ENCODE peak calls at places on chromosomes 3 and 15, in ten cellular contexts. M is esophagus squamous epithelium, I is prostate gland, V is breast epithelium, D is A549, C is body of pancreas, K is ovary, B is adrenal gland, U is testis, H is stomach. E is an unnamed sample.

GRCh38 chr15:72445426-72445825 is 28.7 kb upstream of the ARIH1 start:
- DNase-seq in D (no peak), V (no peak), H (no peak), M (no peak), B (no peak), U (no peak), C (no peak), I (no peak), K (no peak), E (no peak)

GRCh38 chr3:23439080-23439479 is 236.0 kb downstream of the UBE2E2 start:
- DNase-seq in C (no peak), H (no peak), K (no peak), V (no peak), B (no peak), M (no peak), I (no peak), U (no peak), D (no peak), E (no peak)

GRCh38 chr3:178536271-178537079 is at the start of gene KCNMB2:
- DNase-seq in H (no peak), V (no peak), K (no peak), B (no peak), D (no peak), C (no peak), U (no peak), I (no peak), M (no peak), E (no peak)

GRCh38 chr3:195003006-195003892 is 267.7 kb downstream of the XXYLT1 start:
- DNase-seq in U (peak; percentile 28), M (no peak), C (peak; percentile 22), V (peak; percentile 54), B (peak; percentile 34), K (no peak), D (no peak), I (peak; percentile 72), H (no peak), E (peak; percentile 81)

GRCh38 chr3:133479895-133480669 is 80.2 kb downstream of the BFSP2 start:
- DNase-seq in M (no peak), B (no peak), K (no peak), D (no peak), V (no peak), I (peak; percentile 25), C (no peak), U (no peak), H (no peak), E (no peak)

GRCh38 chr15:82177291-82178010 is 85.1 kb downstream of the EFL1 start:
- DNase-seq in H (no peak), U (no peak), M (no peak), C (no peak), B (no peak), K (no peak), I (no peak), V (peak; percentile 46), D (no peak), E (no peak)

GRCh38 chr15:95371664-95372063 is 958.8 kb upstream of the NR2F2 start:
- DNase-seq in C (no peak), U (no peak), I (no peak), D (no peak), V (no peak), B (no peak), H (no peak), K (no peak), M (no peak), E (no peak)

GRCh38 chr3:27713435-27713880 is 8.7 kb downstream of the EOMES start:
- DNase-seq in U (no peak), D (no peak), K (peak; percentile 16), B (no peak), M (no peak), C (no peak), V (no peak), H (no peak), I (no peak), E (no peak)

GRCh38 chr15:73683257-73683623 is 943 bp upstream of the CD276 start:
- DNase-seq in M (no peak), D (no peak), U (no peak), K (no peak), V (no peak), I (no peak), C (no peak), H (no peak), B (no peak), E (no peak)

GRCh38 chr15:73685561-73685960 is 1.4 kb downstream of the CD276 start:
- DNase-seq in U (no peak), I (no peak), B (peak; percentile 13), M (no peak), K (no peak), C (no peak), V (no peak), D (no peak), H (no peak), E (no peak)

GRCh38 chr15:73681856-73682596 is 2.2 kb upstream of the CD276 start:
- DNase-seq in K (no peak), U (no peak), H (no peak), I (no peak), M (no peak), B (no peak), V (no peak), C (no peak), D (no peak), E (no peak)

GRCh38 chr15:73682597-73683090 is 1.5 kb upstream of the CD276 start:
- DNase-seq in M (no peak), C (no peak), B (no peak), V (no peak), H (no peak), U (no peak), K (no peak), D (no peak), I (no peak), E (no peak)

DNA sequence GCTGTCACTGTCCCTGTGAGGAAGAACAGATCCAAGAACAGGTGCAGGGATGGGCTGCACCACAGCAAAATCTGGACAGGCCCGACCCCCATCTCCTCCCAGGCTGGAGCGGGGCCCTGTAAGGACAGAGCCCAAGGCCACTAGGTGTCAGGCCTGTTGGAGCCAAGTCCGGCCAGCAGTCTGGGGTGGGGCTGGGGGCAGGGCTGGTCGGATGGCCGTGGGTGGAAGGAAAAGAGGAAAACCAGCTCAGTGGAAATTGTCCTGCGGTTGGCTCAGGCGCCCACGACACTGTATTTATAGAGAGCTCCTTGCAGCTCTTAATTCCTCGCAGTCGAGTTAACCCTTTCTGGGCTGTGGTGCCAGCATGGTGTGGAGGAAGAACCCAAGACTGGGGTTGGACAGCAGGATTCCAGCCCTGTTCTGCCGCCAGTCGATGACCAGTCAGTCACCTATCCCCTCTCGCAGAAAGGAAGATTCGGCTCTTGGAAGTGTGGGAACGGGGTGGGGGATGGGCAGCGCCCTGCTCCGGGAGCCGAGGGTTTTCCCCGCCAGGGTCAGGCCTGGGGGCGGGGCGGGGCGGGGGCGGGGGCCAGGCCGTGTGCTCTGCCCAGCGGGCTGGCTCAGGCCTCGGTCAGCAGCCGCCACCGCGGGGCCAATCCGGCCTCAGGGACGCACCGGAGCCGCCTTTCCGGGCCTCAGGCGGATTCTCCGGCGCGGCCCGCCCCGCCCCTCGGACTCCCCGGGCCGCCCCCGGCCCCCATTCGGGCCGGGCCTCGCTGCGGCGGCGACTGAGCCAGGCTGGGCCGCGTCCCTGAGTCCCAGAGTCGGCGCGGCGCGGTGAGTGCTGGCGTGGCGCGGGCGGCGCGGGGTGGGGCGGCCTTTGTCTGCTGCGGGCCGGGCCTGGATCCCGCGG is at the start of gene CD276:
- DNase-seq in H (peak; percentile 80), U (peak; percentile 78), C (peak; percentile 76), V (peak; percentile 42), K (peak; percentile 78), D (peak; percentile 57), I (peak; percentile 61), B (peak; percentile 85), M (no peak), E (peak; percentile 87)
- TF ChIP-seq POLR2A in H (no peak), U (no peak), C (no peak), V (no peak), K (no peak), D (peak; percentile 34), I (no peak), B (peak; percentile 57), M (no peak), E (peak; percentile 52)

GRCh38 chr15:80778621-80778963 is 578 bp upstream of the CEMIP start:
- DNase-seq in D (no peak), V (no peak), I (no peak), M (no peak), H (no peak), C (no peak), K (no peak), B (no peak), U (no peak), E (no peak)
- H3K4me3 ChIP-seq in D (peak overlapping the region; percentile 56), V (peak overlapping the region; percentile 63), I (peak overlapping the region; percentile 38), M (peak overlapping the region; percentile 53), H (peak overlapping the region; percentile 53), C (no peak overlapping the region), K (peak overlapping the region; percentile 41), B (no peak overlapping the region), U (peak overlapping the region; percentile 56), E (peak overlapping the region; percentile 56)

GRCh38 chr3:50358927-50359759 is at the start of gene TMEM115:
- DNase-seq in U (peak; percentile 100), D (peak; percentile 92), I (peak; percentile 99), H (peak; percentile 96), C (peak; percentile 95), V (peak; percentile 99), B (peak; percentile 98), M (peak; percentile 94), K (peak; percentile 94), E (peak; percentile 97)
- TF ChIP-seq POLR2A in U (no peak), D (peak; percentile 50), I (peak; percentile 57), H (no peak), C (peak; percentile 74), V (peak; percentile 48), B (peak; percentile 47), M (peak; percentile 75), K (peak; percentile 71), E (no peak)

GRCh38 chr15:58867926-58868325 is 65.6 kb downstream of the SLTM start:
- DNase-seq in I (no peak), U (no peak), B (no peak), K (no peak), V (no peak), D (no peak), H (no peak), C (no peak), M (no peak), E (no peak)

GRCh38 chr15:58862326-58862725 is 71.2 kb downstream of the SLTM start:
- DNase-seq in M (no peak), C (no peak), B (no peak), D (no peak), K (no peak), U (no peak), V (no peak), H (no peak), I (no peak), E (no peak)

GRCh38 chr15:58865420-58865880 is 68.0 kb downstream of the SLTM start:
- DNase-seq in K (peak; percentile 52), B (peak; percentile 42), U (peak; percentile 74), D (no peak), I (peak; percentile 2), C (peak; percentile 27), V (no peak), H (no peak), M (no peak), E (no peak)

GRCh38 chr15:58870451-58870850 is 63.0 kb downstream of the SLTM start:
- DNase-seq in I (no peak), H (no peak), B (no peak), U (no peak), V (no peak), K (no peak), M (no peak), D (no peak), C (no peak), E (no peak)

DNA sequence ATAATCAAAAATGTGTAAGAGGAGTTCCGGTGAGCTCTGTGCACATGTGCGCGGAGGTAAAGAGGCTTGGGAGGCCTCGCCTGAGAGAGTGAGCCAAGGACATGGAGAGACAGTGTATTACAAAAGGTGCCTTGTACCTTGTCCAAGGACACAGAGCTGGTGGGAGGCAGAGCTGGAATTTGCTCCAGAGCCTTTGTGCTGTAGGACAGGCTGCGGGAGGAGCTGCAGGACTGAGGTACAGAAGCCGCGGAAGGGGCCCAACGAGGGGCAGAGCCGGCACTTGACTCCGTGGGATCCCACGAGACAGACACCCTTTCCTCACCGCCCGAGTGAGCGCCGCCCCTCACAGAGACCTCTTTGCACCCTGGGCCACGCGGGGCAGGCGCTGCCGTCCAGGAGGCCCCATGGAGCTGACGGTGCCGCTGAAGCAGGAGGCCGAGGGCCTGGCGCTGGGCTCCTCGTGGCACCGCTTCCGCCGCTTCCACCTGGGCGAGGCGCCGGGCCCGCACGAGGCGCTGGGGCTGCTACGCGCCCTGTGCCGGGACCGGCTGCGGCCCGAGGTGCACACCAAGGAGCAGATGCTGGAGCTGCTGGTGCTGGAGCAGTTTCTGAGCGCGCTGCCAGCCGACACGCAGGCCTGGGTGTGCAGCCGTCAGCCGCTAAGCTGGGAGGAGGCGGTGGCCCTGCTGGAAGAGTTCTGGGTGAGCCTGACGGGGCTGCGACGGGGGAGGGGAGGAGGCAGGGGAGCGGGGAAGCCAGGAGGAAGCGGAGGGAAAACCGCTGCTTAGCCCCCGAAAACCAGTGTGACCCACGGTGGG is 68.7 kb downstream of the SLTM start:
- DNase-seq in I (peak; percentile 3), M (no peak), V (no peak), C (peak; percentile 59), D (no peak), H (peak; percentile 33), K (peak; percentile 68), U (peak; percentile 93), B (peak; percentile 70), E (no peak)
- H3K4me3 ChIP-seq in I (peak overlapping the region; percentile 17), M (peak overlapping the region; percentile 26), V (peak overlapping the region; percentile 65), C (no peak overlapping the region), D (no peak overlapping the region), H (peak overlapping the region; percentile 41), K (peak overlapping the region; percentile 44), U (peak overlapping the region; percentile 89), B (peak overlapping the region; percentile 25), E (peak overlapping the region; percentile 39)

E was measured in suprapubic skin.